ENCODE peak calls at places on chromosomes 2 and 18, in four cellular contexts. N, R, F and W are unnamed samples.
A peak's percentile ranks its signal among the peaks of the same experiment; 100 is the strongest.

GRCh38 chr2:219461061-219461514 is 26.4 kb downstream of the SPEG start:
- DNase-seq in N (no peak), R (no peak), F (no peak), W (no peak)

GRCh38 chr2:8694737-8695136 is 12.9 kb downstream of the ID2 start:
- DNase-seq in N (peak; percentile 54), R (no peak), F (no peak), W (no peak)

GRCh38 chr2:172613610-172614231 is 57.8 kb downstream of the PDK1 start:
- DNase-seq in N (no peak), R (no peak), F (no peak), W (no peak)

GRCh38 chr2:215843579-215843978 is 169.8 kb downstream of the MREG start:
- DNase-seq in N (peak; percentile 95), R (no peak), F (peak; percentile 71), W (no peak)

GRCh38 chr2:126893153-126893552 is 5.5 kb upstream of the TEX51 start:
- DNase-seq in N (no peak), R (no peak), F (no peak), W (no peak)

GRCh38 chr2:136288249-136288648 is 170.3 kb upstream of the CXCR4 start:
- DNase-seq in N (no peak), R (no peak), F (no peak), W (no peak)

GRCh38 chr2:101310591-101311389 is 2.3 kb upstream of the RNF149 start:
- DNase-seq in N (no peak), R (no peak), F (no peak), W (no peak)

GRCh38 chr18:3305933-3306332 is 44.0 kb downstream of the MYL12B start:
- DNase-seq in N (peak; percentile 60), R (no peak), F (no peak), W (no peak)

GRCh38 chr2:198873771-198874501 is 583.8 kb downstream of the SATB2 start:
- DNase-seq in N (peak; percentile 21), R (no peak), F (no peak), W (no peak)

GRCh38 chr18:68840554-68841263 is 42.8 kb downstream of the CCDC102B start:
- DNase-seq in N (peak; percentile 88), R (no peak), F (peak; percentile 1), W (no peak)

GRCh38 chr2:46942891-46943626 is 27.5 kb upstream of the MCFD2 start:
- DNase-seq in N (no peak), R (no peak), F (no peak), W (no peak)

GRCh38 chr2:224843141-224843540 is 127.0 kb upstream of the CCDC195 start:
- DNase-seq in N (peak; percentile 24), R (no peak), F (no peak), W (no peak)

GRCh38 chr18:50045126-50045525 is 149.8 kb downstream of the MYO5B start:
- DNase-seq in N (no peak), R (no peak), F (no peak), W (no peak)

GRCh38 chr2:60540054-60540453 is 13.4 kb downstream of the BCL11A start:
- DNase-seq in N (no peak), R (no peak), F (no peak), W (no peak)

GRCh38 chr18:35410561-35410960 is 33.4 kb upstream of the ZNF396 start:
- DNase-seq in N (no peak), R (no peak), F (no peak), W (no peak)

GRCh38 chr2:197279997-197280756 is 30.4 kb downstream of the ANKRD44 start:
- DNase-seq in N (no peak), R (no peak), F (no peak), W (no peak)

GRCh38 chr2:224986479-224986878 is 55.8 kb downstream of the DOCK10 start:
- DNase-seq in N (no peak), R (no peak), F (no peak), W (no peak)

GRCh38 chr18:58881469-58881868 is 16.8 kb downstream of the ZNF532 start:
- DNase-seq in N (no peak), R (no peak), F (no peak), W (no peak)

GRCh38 chr2:157231476-157231875 is 26.0 kb upstream of the GALNT5 start:
- DNase-seq in N (no peak), R (no peak), F (no peak), W (no peak)

GRCh38 chr2:171703574-171704347 is 16.5 kb downstream of the DYNC1I2 start:
- DNase-seq in N (peak; percentile 18), R (peak; percentile 12), F (no peak), W (no peak)

GRCh38 chr2:129936334-129936934 is 43.0 kb upstream of the RAB6C start:
- DNase-seq in N (no peak), R (peak; percentile 17), F (no peak), W (no peak)

GRCh38 chr2:12106440-12107080 is 360.1 kb downstream of the LPIN1 start:
- DNase-seq in N (peak; percentile 97), R (no peak), F (peak; percentile 86), W (no peak)

GRCh38 chr2:201830666-201831065 is 24.3 kb downstream of the CDK15 start:
- DNase-seq in N (no peak), R (no peak), F (no peak), W (no peak)

GRCh38 chr2:38315707-38316333 is 61.3 kb downstream of the ATL2 start:
- DNase-seq in N (peak; percentile 60), R (peak; percentile 24), F (peak; percentile 10), W (peak; percentile 5)

GRCh38 chr2:127681288-127681771 is 6.0 kb upstream of the LIMS2 start:
- DNase-seq in N (no peak), R (no peak), F (no peak), W (no peak)

GRCh38 chr2:122999823-123000222 is 1025.3 kb upstream of the CNTNAP5 start:
- DNase-seq in N (no peak), R (no peak), F (no peak), W (no peak)

GRCh38 chr18:34772887-34773286 is 62.8 kb downstream of the DTNA start:
- DNase-seq in N (peak; percentile 51), R (no peak), F (no peak), W (no peak)

GRCh38 chr2:149679286-149679685 is 91.7 kb upstream of the MMADHC start:
- DNase-seq in N (peak; percentile 25), R (no peak), F (no peak), W (no peak)